ENCODE peak calls at places on chromosome 1, in six cellular contexts. K is H9, T is ascending aorta, W is ovary, Y is endodermal cell, O is kidney. R is an unnamed sample.

GRCh38 chr1:115201598-115201997 is 112.3 kb upstream of the TSPAN2 start:
- DNase-seq in K (no peak), Y (no peak), W (no peak), O (no peak), T (no peak), R (no peak)

GRCh38 chr1:205491794-205492193 is 12.7 kb upstream of the CDK18 start:
- DNase-seq in T (no peak), O (no peak), K (no peak), W (no peak), Y (peak; percentile 69), R (no peak)

GRCh38 chr1:232369451-232369850 is 260.5 kb downstream of the SIPA1L2 start:
- DNase-seq in T (no peak), O (no peak), Y (no peak), W (no peak), K (no peak), R (no peak)

GRCh38 chr1:217275617-217276398 is 355.1 kb downstream of the GPATCH2 start:
- DNase-seq in Y (no peak), T (no peak), O (no peak), W (no peak), K (no peak), R (no peak)

GRCh38 chr1:111747282-111747734 is 8.1 kb upstream of the INKA2 start:
- DNase-seq in O (no peak), T (no peak), W (peak; percentile 50), K (peak; percentile 80), Y (peak; percentile 87), R (no peak)

GRCh38 chr1:118985611-118986290 is 2.4 kb downstream of the TBX15 start:
- DNase-seq in K (no peak), O (no peak), W (no peak), T (no peak), Y (no peak), R (no peak)

GRCh38 chr1:89633103-89633744 is at the start of gene LRRC8C:
- DNase-seq in Y (no peak), W (peak; percentile 56), O (peak; percentile 88), T (peak; percentile 12), K (peak; percentile 55), R (no peak)

GRCh38 chr1:55957233-55957632 is 622.1 kb downstream of the PLPP3 start:
- DNase-seq in Y (no peak), W (no peak), T (no peak), K (no peak), O (no peak), R (no peak)

GRCh38 chr1:117001254-117001927 is at the start of gene CD101:
- DNase-seq in W (no peak), O (no peak), Y (no peak), T (no peak), K (no peak), R (no peak)

GRCh38 chr1:244576259-244576892 is 76.5 kb upstream of the DESI2 start:
- DNase-seq in K (no peak), T (no peak), O (no peak), Y (no peak), W (no peak), R (no peak)

GRCh38 chr1:184427722-184428121 is 40.9 kb downstream of the C1orf21 start:
- DNase-seq in T (no peak), Y (no peak), K (no peak), O (no peak), W (no peak), R (no peak)

GRCh38 chr1:76593614-76594013 is 273.7 kb upstream of the ST6GALNAC5 start:
- DNase-seq in W (no peak), Y (no peak), K (no peak), T (no peak), O (no peak), R (no peak)

GRCh38 chr1:60911980-60912692 is 170.2 kb upstream of the NFIA start:
- DNase-seq in W (no peak), T (no peak), O (no peak), Y (peak; percentile 76), K (peak; percentile 65), R (no peak)

GRCh38 chr1:219741011-219741859 is 128.3 kb upstream of the ZC3H11B start:
- DNase-seq in O (no peak), Y (no peak), K (no peak), T (no peak), W (no peak), R (no peak)

GRCh38 chr1:233603366-233603927 is 10.5 kb upstream of the KCNK1 start:
- DNase-seq in W (no peak), T (no peak), K (no peak), O (no peak), Y (no peak), R (no peak)

GRCh38 chr1:243580072-243580471 is 270.0 kb downstream of the AKT3 start:
- DNase-seq in O (peak; percentile 28), T (no peak), K (no peak), W (no peak), Y (no peak), R (no peak)

GRCh38 chr1:116243673-116244101 is 129.4 kb upstream of the ATP1A1 start:
- DNase-seq in T (no peak), K (no peak), Y (no peak), O (no peak), W (no peak), R (no peak)

GRCh38 chr1:203338335-203339036 is 12.4 kb downstream of the FMOD start:
- DNase-seq in O (no peak), W (peak; percentile 78), Y (peak; percentile 86), T (no peak), K (peak; percentile 74), R (no peak)

DNA sequence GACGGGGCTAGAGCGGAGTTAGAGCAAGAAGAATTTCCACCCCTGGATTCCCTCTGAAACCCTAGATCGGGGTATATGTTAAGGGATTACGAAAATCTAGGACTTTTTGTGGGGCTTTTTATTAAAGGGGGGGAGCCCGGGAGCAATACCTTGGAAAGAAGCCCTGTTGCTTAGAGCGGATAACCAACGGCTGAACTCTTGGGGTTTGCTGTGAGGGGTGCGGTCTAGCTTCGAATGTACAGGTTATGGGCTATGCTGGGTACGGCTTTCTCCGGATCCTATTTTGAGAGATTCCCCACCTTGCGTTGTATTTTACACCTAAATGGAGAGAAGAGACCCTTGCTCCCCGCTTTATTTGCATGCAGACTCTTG is 633 bp downstream of the DYRK3 start:
- DNase-seq in K (no peak), O (no peak), Y (no peak), T (no peak), W (no peak), R (no peak)
- H3K4me1 ChIP-seq in K (peaks cover 3% of the 10 kb centered on the region), O (peaks cover 11% of the 10 kb centered on the region), Y (no peaks in the 10 kb centered on the region), T (no peaks in the 10 kb centered on the region), W (peaks cover 1% of the 10 kb centered on the region), R (peaks cover 15% of the 10 kb centered on the region)

DNA sequence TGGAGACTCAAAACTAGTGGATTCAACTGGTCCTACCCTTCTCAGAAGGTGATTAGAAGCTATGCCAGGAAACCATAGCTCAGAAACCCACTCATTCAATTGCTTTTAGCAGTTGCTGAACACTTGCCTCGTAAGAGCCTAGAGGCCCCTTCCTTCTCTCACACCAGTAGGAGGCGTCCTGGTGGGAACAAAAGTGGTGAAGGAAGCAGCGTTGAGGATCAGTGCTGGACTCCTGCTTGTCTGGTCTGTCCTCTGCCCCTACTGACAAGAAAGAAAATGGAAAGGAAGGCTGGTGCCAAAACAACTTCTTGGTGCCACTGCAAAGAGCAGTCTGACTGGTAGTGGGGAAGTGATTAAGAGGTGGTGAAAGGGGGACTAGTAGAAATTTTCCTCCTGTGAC is 269.7 kb downstream of the LMO4 start:
- DNase-seq in O (no peak), T (no peak), K (peak; percentile 84), Y (peak; percentile 89), W (no peak), R (no peak)
- TF ChIP-seq CTCF in O (no peak), T (no peak), K (peak; percentile 74), Y (peak; percentile 88), W (no peak), R (peak; percentile 35)

GRCh38 chr1:234958066-234958701 is 170.5 kb downstream of the TOMM20 start:
- DNase-seq in T (no peak), K (no peak), W (no peak), O (no peak), Y (no peak), R (no peak)

GRCh38 chr1:234957330-234958065 is 171.1 kb downstream of the TOMM20 start:
- DNase-seq in W (peak; percentile 56), K (peak; percentile 62), O (no peak), T (no peak), Y (peak; percentile 79), R (no peak)

GRCh38 chr1:234956821-234957329 is 171.8 kb downstream of the TOMM20 start:
- DNase-seq in O (no peak), W (no peak), Y (no peak), K (no peak), T (no peak), R (no peak)

GRCh38 chr1:234960722-234961467 is 167.7 kb downstream of the TOMM20 start:
- DNase-seq in K (no peak), W (no peak), Y (no peak), O (no peak), T (no peak), R (no peak)

DNA sequence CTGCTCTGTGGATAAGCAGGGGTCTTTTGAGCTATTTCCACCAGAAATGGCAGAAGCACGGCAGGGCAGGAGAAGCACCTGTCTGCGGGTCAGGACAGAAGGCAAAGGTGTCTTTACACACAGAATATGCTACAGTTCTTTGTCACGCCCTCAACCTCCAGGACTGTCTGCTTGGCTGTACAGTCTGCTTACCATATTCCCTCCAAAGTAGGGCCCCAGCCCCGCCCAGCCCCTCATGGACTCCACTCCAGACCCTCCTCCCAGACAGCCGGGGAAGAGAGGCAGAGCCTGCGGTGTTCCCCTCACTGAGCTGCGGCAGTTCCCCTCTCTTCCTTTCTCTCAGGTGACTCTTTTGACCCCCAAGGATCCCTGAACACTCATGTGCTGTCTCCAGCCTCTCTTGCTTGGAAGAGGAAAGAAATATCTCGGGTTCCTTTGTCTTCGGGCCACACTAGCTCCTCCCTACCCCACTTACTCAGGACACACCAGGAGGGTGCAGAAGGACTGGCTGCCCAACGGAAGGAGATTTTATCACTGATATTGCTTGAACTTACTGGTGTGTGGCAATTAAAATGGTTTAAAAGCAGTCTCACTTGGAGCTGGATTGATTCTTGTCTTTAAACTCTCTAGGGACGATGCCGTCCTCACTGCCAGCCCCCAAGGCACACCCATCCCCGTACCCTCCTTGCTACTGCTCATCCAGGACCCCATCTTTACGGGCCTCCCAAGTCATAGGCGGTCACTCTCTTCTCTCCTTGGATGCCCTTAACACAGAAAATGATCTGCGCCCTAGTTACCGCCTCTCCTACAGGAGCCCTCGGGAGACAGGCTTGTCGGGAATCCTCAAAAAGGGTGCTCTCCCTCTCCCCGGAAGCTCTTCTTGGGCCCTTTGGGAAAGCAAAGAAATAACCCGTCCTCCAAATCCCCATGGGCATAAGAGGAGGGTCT is 169.7 kb downstream of the TOMM20 start:
- DNase-seq in K (no peak), O (no peak), W (no peak), T (no peak), Y (no peak), R (no peak)
- H3K4me1 ChIP-seq in K (peaks cover 3% of the 10 kb centered on the region), O (peaks cover 49% of the 10 kb centered on the region), W (peaks cover 11% of the 10 kb centered on the region), T (peaks cover 19% of the 10 kb centered on the region), Y (peaks cover 42% of the 10 kb centered on the region), R (peaks cover 98% of the 10 kb centered on the region)

GRCh38 chr1:17511188-17511587 is 28.3 kb upstream of the ARHGEF10L start:
- DNase-seq in T (no peak), K (no peak), O (no peak), Y (no peak), W (no peak), R (no peak)

GRCh38 chr1:17510138-17510537 is 29.4 kb upstream of the ARHGEF10L start:
- DNase-seq in W (no peak), T (no peak), Y (no peak), K (no peak), O (no peak), R (no peak)

GRCh38 chr1:17509320-17509719 is 30.2 kb upstream of the ARHGEF10L start:
- DNase-seq in K (no peak), O (no peak), T (no peak), W (no peak), Y (no peak), R (no peak)

GRCh38 chr1:17503146-17503545 is 36.4 kb upstream of the ARHGEF10L start:
- DNase-seq in K (no peak), Y (no peak), W (no peak), O (no peak), T (no peak), R (no peak)

GRCh38 chr1:17507916-17508315 is 31.6 kb upstream of the ARHGEF10L start:
- DNase-seq in K (peak; percentile 53), Y (peak; percentile 78), O (no peak), T (no peak), W (no peak), R (no peak)
- TF ChIP-seq CTCF in K (peak; percentile 54), Y (peak; percentile 61), O (no peak), T (no peak), W (no peak), R (no peak)

R was measured in Panc1.